ENCODE peak calls at places on chromosomes 16 and 17, in eight cellular contexts. Z, L, W, N, A, D, O and H are unnamed samples.

GRCh38 chr16:87850009-87851006 is 19.0 kb downstream of the SLC7A5 start:
- DNase-seq in A (peak; percentile 72), D (peak; percentile 61), O (peak; percentile 62), L (peak; percentile 65), W (no peak), N (peak; percentile 41), Z (peak; percentile 73), H (no peak)

GRCh38 chr16:14252860-14253259 is 181.7 kb downstream of the MRTFB start:
- DNase-seq in Z (no peak), O (no peak), D (no peak), L (no peak), A (no peak), W (no peak), N (no peak), H (no peak)

GRCh38 chr16:57938936-57939871 is 31.7 kb downstream of the CNGB1 start:
- DNase-seq in Z (no peak), W (peak; percentile 82), N (peak; percentile 50), O (no peak), L (no peak), D (peak; percentile 85), A (peak; percentile 66), H (peak; percentile 30)

GRCh38 chr17:83195330-83196087 is 116.1 kb downstream of the METRNL start:
- DNase-seq in W (peak; percentile 55), N (peak; percentile 32), D (peak; percentile 66), A (no peak), L (no peak), O (no peak), Z (no peak), H (peak; percentile 25)

GRCh38 chr16:29664133-29664912 is 1.3 kb downstream of the SPN start:
- DNase-seq in W (peak; percentile 27), D (no peak), O (no peak), A (peak; percentile 32), Z (peak; percentile 38), L (no peak), N (no peak), H (peak; percentile 39)

GRCh38 chr17:50863221-50863843 is 2.8 kb downstream of the TOB1 start:
- DNase-seq in N (peak; percentile 41), A (peak; percentile 71), O (no peak), D (no peak), W (peak; percentile 48), L (no peak), Z (no peak), H (peak; percentile 59)

GRCh38 chr17:41885733-41886132 is 20.5 kb upstream of the KLHL11 start:
- DNase-seq in O (no peak), Z (no peak), L (peak; percentile 66), D (no peak), A (no peak), N (no peak), W (no peak), H (no peak)

GRCh38 chr17:50432125-50432762 is 6.2 kb downstream of the ACSF2 start:
- DNase-seq in O (no peak), D (no peak), N (no peak), Z (no peak), A (no peak), W (no peak), L (no peak), H (no peak)

GRCh38 chr17:82985973-82986372 is 93.4 kb upstream of the METRNL start:
- DNase-seq in Z (peak; percentile 48), D (no peak), L (no peak), A (peak; percentile 47), N (no peak), O (peak; percentile 30), W (no peak), H (no peak)